ENCODE peak calls at places on chromosomes 3 and 15, in four cellular contexts. W is mammary epithelial cell; R is psoas muscle; M is CD8-positive, alpha-beta T cell. B is an unnamed sample.
A peak's percentile ranks its signal among the peaks of the same experiment; 100 is the strongest.

GRCh38 chr3:168546707-168547106 is 451.0 kb upstream of the GOLIM4 start:
- DNase-seq in M (no peak), R (no peak), W (no peak), B (no peak)

GRCh38 chr15:52728899-52729298 is 49.7 kb upstream of the ATOSA start:
- DNase-seq in R (no peak), W (peak; percentile 77), M (no peak), B (no peak)

GRCh38 chr15:68286256-68286655 is 8.7 kb downstream of the FEM1B start:
- DNase-seq in R (no peak), W (no peak), M (no peak), B (no peak)

GRCh38 chr3:126954141-126954845 is 28.6 kb upstream of the PLXNA1 start:
- DNase-seq in M (no peak), W (no peak), R (no peak), B (no peak)

GRCh38 chr3:27484002-27484844 is at the start of gene SLC4A7:
- DNase-seq in M (peak; percentile 99), R (peak; percentile 97), W (peak; percentile 96), B (peak; percentile 95)

GRCh38 chr3:131007782-131008181 is 18.8 kb downstream of the ASTE1 start:
- DNase-seq in R (no peak), W (no peak), M (no peak), B (no peak)

GRCh38 chr3:123949606-123950005 is 11.4 kb downstream of the CCDC14 start:
- DNase-seq in W (peak; percentile 62), M (no peak), R (no peak), B (no peak)

GRCh38 chr3:23886311-23886710 is 30.5 kb downstream of the NKIRAS1 start:
- DNase-seq in M (no peak), W (no peak), R (no peak), B (no peak)

GRCh38 chr3:31699309-31699953 is 166.7 kb downstream of the STT3B start:
- DNase-seq in W (peak; percentile 64), R (no peak), M (no peak), B (no peak)

GRCh38 chr3:25663324-25664065 is 1.2 kb downstream of the TOP2B start:
- DNase-seq in W (peak; percentile 39), M (peak; percentile 25), R (no peak), B (no peak)

GRCh38 chr15:64461577-64462162 is 1.3 kb downstream of the ZNF609 start:
- DNase-seq in R (no peak), W (no peak), M (peak; percentile 20), B (no peak)

GRCh38 chr15:41438206-41438605 is 21.3 kb downstream of the RTF1 start:
- DNase-seq in W (no peak), M (no peak), R (peak; percentile 17), B (no peak)

GRCh38 chr3:139120336-139120971 is 75.8 kb upstream of the PRR23C start:
- DNase-seq in M (no peak), W (peak; percentile 44), R (peak; percentile 14), B (no peak)

GRCh38 chr3:4889896-4890295 is 89.3 kb upstream of the BHLHE40 start:
- DNase-seq in M (no peak), W (no peak), R (no peak), B (no peak)

GRCh38 chr15:93173369-93173768 is 84.4 kb upstream of the RGMA start:
- DNase-seq in R (no peak), W (peak; percentile 78), M (no peak), B (no peak)

GRCh38 chr3:52472239-52472783 is 16.9 kb downstream of the NISCH start:
- DNase-seq in W (no peak), M (no peak), R (no peak), B (no peak)
- H3K36me3 ChIP-seq in W (peaks cover 32% of the 10 kb centered on the region), M (peaks cover 47% of the 10 kb centered on the region), R (peaks cover 2% of the 10 kb centered on the region), B (no peaks in the 10 kb centered on the region)

GRCh38 chr3:195517030-195517429 is 26.1 kb downstream of the PPP1R2 start:
- DNase-seq in W (no peak), R (no peak), M (no peak), B (no peak)
- H3K36me3 ChIP-seq in W (peaks cover 1% of the 10 kb centered on the region), R (peaks cover 2% of the 10 kb centered on the region), M (peaks cover 47% of the 10 kb centered on the region), B (peaks cover 6% of the 10 kb centered on the region)

GRCh38 chr15:60345616-60346015 is 52.2 kb downstream of the ANXA2 start:
- DNase-seq in M (no peak), W (no peak), R (no peak), B (no peak)
- H3K36me3 ChIP-seq in M (peaks cover 3% of the 10 kb centered on the region), W (peaks cover 38% of the 10 kb centered on the region), R (peaks cover 9% of the 10 kb centered on the region), B (peaks cover 58% of the 10 kb centered on the region)

DNA sequence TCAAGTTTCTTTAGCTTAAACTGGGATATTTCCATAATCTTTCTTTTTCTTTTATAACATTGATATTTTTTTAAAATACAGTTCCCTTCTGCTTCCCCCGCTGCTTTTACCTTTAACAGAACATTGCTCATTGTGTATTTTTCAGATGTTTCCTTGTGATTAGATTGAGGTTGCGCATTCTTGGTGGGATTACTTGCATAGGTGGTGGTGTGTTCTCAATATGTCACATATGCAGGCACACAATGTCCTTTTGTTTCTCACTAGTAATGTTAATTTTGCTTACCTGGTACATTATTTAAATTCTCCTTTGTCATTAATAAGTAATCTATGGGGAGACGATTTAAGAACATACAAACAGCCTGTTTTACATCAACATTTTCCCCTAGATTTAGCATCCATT is 48.2 kb downstream of the HMG20A start:
- DNase-seq in W (no peak), M (no peak), R (no peak), B (no peak)
- H3K36me3 ChIP-seq in W (peaks cover 20% of the 10 kb centered on the region), M (peaks cover 32% of the 10 kb centered on the region), R (peaks cover 3% of the 10 kb centered on the region), B (no peaks in the 10 kb centered on the region)

DNA sequence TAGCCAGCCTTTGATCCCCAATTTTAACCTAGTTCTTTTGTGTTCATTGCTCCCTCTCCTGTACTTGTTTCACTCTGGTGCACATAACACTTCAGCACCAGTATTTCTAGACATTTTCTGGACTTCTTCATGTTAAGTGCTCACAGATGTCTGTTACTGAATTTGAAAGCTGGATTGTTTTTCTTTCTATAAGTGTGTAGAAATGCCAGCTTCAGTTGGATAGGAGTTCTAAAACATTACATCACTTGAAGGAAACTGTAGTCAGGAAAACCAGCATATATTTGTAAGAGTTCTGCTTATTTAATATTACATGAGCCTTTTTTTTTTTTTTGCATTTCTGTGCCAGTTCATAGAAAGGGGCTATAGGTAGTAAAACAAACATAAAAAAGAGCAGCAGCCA is 21.6 kb downstream of the QTRT2 start:
- DNase-seq in M (no peak), R (no peak), W (no peak), B (no peak)
- H3K36me3 ChIP-seq in M (peaks cover 45% of the 10 kb centered on the region), R (peaks cover 16% of the 10 kb centered on the region), W (peaks cover 41% of the 10 kb centered on the region), B (no peaks in the 10 kb centered on the region)

GRCh38 chr15:70054884-70055387 is 42.8 kb downstream of the TLE3 start:
- DNase-seq in R (no peak), W (no peak), M (no peak), B (no peak)

GRCh38 chr15:70055601-70056051 is 42.1 kb downstream of the TLE3 start:
- DNase-seq in R (no peak), W (no peak), M (no peak), B (no peak)

GRCh38 chr15:70053703-70054229 is 44.0 kb downstream of the TLE3 start:
- DNase-seq in R (no peak), W (no peak), M (no peak), B (no peak)

GRCh38 chr15:70053006-70053702 is 44.6 kb downstream of the TLE3 start:
- DNase-seq in M (no peak), R (no peak), W (no peak), B (no peak)

DNA sequence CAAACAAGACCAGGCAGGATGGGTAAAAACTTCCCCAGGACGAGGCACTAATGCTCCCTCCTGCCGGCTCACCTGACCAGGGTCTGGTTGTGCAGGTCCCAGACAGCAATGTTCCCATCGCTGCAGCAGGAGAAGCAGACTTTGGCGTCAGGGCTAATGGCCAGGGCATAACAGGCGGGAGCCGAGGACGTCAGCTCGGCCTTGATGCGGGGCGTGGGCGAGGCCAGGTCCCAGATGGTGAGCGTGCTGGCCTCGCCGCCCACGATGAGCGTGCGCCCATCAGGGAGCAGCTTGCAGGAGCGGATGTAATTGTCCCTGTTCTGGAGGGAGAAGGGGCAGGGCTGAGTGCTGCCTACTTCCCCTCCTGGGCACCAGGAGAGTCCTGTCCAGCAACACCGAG is 43.4 kb downstream of the TLE3 start:
- DNase-seq in W (no peak), R (no peak), M (no peak), B (no peak)
- H3K36me3 ChIP-seq in W (peaks cover 20% of the 10 kb centered on the region), R (no peaks in the 10 kb centered on the region), M (peaks cover 81% of the 10 kb centered on the region), B (peaks cover 56% of the 10 kb centered on the region)

DNA sequence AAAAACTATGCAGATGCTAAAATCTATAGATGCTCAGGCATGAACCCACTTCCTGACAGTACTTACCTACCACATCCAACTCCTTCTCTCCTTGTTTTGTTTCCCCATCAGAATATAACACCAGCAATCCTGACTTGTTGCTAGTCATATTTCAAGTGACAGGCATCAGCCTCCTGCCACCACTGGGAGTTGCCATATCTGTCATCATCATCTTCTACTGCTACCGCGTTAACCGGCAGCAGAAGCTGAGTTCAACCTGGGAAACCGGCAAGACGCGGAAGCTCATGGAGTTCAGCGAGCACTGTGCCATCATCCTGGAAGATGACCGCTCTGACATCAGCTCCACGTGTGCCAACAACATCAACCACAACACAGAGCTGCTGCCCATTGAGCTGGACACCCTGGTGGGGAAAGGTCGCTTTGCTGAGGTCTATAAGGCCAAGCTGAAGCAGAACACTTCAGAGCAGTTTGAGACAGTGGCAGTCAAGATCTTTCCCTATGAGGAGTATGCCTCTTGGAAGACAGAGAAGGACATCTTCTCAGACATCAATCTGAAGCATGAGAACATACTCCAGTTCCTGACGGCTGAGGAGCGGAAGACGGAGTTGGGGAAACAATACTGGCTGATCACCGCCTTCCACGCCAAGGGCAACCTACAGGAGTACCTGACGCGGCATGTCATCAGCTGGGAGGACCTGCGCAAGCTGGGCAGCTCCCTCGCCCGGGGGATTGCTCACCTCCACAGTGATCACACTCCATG is 65.3 kb downstream of the TGFBR2 start:
- DNase-seq in R (no peak), W (no peak), M (no peak), B (no peak)
- H3K36me3 ChIP-seq in R (peaks cover 9% of the 10 kb centered on the region), W (peaks cover 90% of the 10 kb centered on the region), M (peaks cover 48% of the 10 kb centered on the region), B (peaks cover 25% of the 10 kb centered on the region)

DNA sequence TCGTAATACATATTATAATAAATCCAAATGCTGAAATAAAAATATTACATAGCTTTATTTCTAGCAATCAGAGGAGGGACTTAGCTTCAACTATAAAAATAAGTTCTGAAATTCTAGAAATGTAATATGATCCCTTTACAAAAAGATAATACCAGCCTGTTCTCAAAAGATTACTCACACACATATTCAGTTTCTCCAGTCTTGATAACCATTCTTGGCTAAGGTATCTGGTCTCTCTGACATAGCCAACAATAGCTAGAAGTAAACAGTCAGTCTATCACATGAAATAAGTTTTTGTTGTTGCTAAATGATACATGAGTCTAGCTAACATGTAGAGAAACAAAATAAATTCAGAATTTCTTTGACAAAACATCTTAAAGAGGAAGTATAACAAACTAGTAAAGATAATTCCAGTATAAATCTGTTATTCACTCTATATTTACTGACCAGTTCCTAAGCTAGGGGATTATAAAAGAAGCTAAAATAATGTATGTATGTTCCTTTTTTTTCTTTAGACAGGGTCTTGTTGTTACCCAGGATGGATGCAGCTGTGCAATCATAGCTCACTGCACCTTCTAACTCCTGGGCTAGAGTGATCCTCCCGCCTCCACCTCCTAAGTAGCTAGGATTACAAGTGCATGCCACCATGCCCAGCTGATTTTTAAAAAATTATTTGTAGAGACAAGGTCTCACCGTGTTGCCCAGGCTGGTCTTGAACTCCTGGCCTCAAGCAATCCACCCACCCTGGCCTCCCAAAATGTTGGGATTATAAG is 170.6 kb downstream of the TBL1XR1 start:
- DNase-seq in M (no peak), W (peak; percentile 24), R (no peak), B (no peak)
- H3K36me3 ChIP-seq in M (no peaks in the 10 kb centered on the region), W (peaks cover 26% of the 10 kb centered on the region), R (no peaks in the 10 kb centered on the region), B (no peaks in the 10 kb centered on the region)

B was measured in gastrocnemius medialis.